ENCODE peak calls at places on chromosomes 4 and X, in five cellular contexts. T, P, L, H and I are unnamed samples. For H3K27me3, the result is how much of the 10 kb centered on the place peaks cover.

GRCh38 chr4:102759835-102760644 is 728 bp downstream of the MANBA start:
- DNase-seq in T (peak), P (no peak), L (peak), H (peak), I (no peak)

GRCh38 chr4:13484749-13485345 is 707 bp upstream of the RAB28 start:
- DNase-seq in T (peak), P (no peak), L (no peak), H (peak), I (no peak)

GRCh38 chrX:48911407-48912182 is at the start of gene SLC35A2:
- DNase-seq in T (peak), P (no peak), L (peak), H (peak), I (peak)

GRCh38 chr4:3252831-3253641 is 4.1 kb downstream of the MSANTD1 start:
- DNase-seq in T (no peak), P (no peak), L (no peak), H (no peak), I (no peak)

GRCh38 chr4:1290165-1290977 is 680 bp downstream of the MAEA start:
- DNase-seq in T (peak), P (no peak), L (no peak), H (no peak), I (no peak)

GRCh38 chr4:175927121-175927520 is 115.1 kb upstream of the GPM6A start:
- DNase-seq in T (peak), P (no peak), L (no peak), H (no peak), I (no peak)

GRCh38 chrX:84501798-84502628 is at the start of gene HDX:
- DNase-seq in T (peak), P (peak), L (no peak), H (peak), I (peak)

GRCh38 chr4:133146574-133147198 is 2.4 kb upstream of the PCDH10 start:
- DNase-seq in T (peak), P (peak), L (no peak), H (peak), I (no peak)

GRCh38 chr4:130825283-130825682 is 1729.3 kb downstream of the C4orf33 start:
- DNase-seq in T (no peak), P (no peak), L (no peak), H (peak), I (no peak)

GRCh38 chr4:37661643-37662221 is 24.4 kb downstream of the RELL1 start:
- DNase-seq in T (no peak), P (no peak), L (no peak), H (peak), I (peak)
- H3K27me3 ChIP-seq in T (under half), P (under half), L (under half), H (under half), I (under half)

DNA sequence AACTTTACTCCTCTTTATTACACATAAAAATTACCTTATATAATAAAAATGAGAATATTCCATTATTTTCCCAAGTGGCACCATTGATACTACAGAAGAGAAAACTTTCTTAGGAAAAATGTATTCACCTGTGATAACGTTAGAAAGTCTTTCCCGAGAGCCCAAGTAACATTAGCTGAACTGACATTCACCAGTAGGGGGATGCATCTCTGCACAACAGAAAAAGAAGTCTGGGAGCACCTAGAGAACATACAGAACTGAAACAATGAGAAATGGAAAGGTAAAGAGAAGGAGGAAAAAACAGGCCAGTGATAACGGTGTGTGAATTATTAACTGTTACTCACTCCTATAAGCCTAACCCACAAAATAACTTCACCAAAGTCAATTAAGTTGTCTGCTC is 423.3 kb downstream of the CENPC start:
- DNase-seq in T (peak), P (no peak), L (no peak), H (no peak), I (no peak)
- TF ChIP-seq CTCF in T (peak), P (peak), L (no peak), H (no peak), I (peak)

GRCh38 chr4:118351851-118352827 is 664 bp downstream of the PRSS12 start:
- DNase-seq in T (peak), P (no peak), L (no peak), H (peak), I (no peak)
- H3K27me3 ChIP-seq in T (under half), P (under half), L (under half), H (under half), I (under half)

GRCh38 chrX:133776072-133776471 is 209.3 kb downstream of the GPC3 start:
- DNase-seq in T (no peak), P (no peak), L (no peak), H (peak), I (no peak)
- TF ChIP-seq CTCF in T (peak), P (peak), L (peak), H (peak), I (peak)